ENCODE peak calls at places on chromosomes 5 and 9, in six cellular contexts. Q is neural crest cell, Y is pancreas, O is body of pancreas, J is RWPE2, Z is transverse colon. W is an unnamed sample.

GRCh38 chr9:134644715-134645606 is 3.4 kb downstream of the COL5A1 start:
- DNase-seq in Q (no peak), Y (peak), O (peak), J (peak), Z (peak), W (no peak)

GRCh38 chr9:1434082-1434481 is 383.9 kb downstream of the DMRT2 start:
- DNase-seq in Q (no peak), Y (no peak), O (no peak), J (no peak), Z (no peak), W (no peak)

GRCh38 chr5:164580155-164580554 is 1074.7 kb downstream of the MAT2B start:
- DNase-seq in Q (no peak), Y (no peak), O (no peak), J (no peak), Z (no peak), W (no peak)

GRCh38 chr5:68661237-68661636 is 432.6 kb upstream of the SLC30A5 start:
- DNase-seq in Q (no peak), Y (no peak), O (peak), J (no peak), Z (peak), W (peak)

GRCh38 chr9:38017885-38018186 is 51.2 kb downstream of the SHB start:
- DNase-seq in Q (no peak), Y (no peak), O (no peak), J (no peak), Z (no peak), W (no peak)

GRCh38 chr9:26687421-26687820 is 205.2 kb downstream of the CAAP1 start:
- DNase-seq in Q (no peak), Y (no peak), O (no peak), J (no peak), Z (no peak), W (no peak)

GRCh38 chr5:157481255-157481654 is 21.2 kb downstream of the NIPAL4 start:
- DNase-seq in Q (no peak), Y (no peak), O (no peak), J (no peak), Z (peak), W (no peak)

GRCh38 chr9:112921549-112921948 is 30.9 kb upstream of the SLC46A2 start:
- DNase-seq in Q (no peak), Y (no peak), O (no peak), J (no peak), Z (no peak), W (peak)

GRCh38 chr9:35795701-35796100 is 4.3 kb downstream of the NPR2 start:
- DNase-seq in Q (no peak), Y (no peak), O (no peak), J (no peak), Z (no peak), W (no peak)

GRCh38 chr5:43428034-43428712 is 16.0 kb upstream of the CCL28 start:
- DNase-seq in Q (no peak), Y (peak), O (no peak), J (no peak), Z (no peak), W (no peak)

GRCh38 chr5:132103380-132103951 is 29.9 kb downstream of the CSF2 start:
- DNase-seq in Q (no peak), Y (peak), O (peak), J (peak), Z (peak), W (peak)

GRCh38 chr9:87122947-87123685 is 175.8 kb upstream of the GAS1 start:
- DNase-seq in Q (no peak), Y (no peak), O (no peak), J (peak), Z (no peak), W (no peak)

GRCh38 chr9:27485158-27485557 is 38.9 kb upstream of the IFNK start:
- DNase-seq in Q (no peak), Y (no peak), O (no peak), J (no peak), Z (no peak), W (no peak)

GRCh38 chr9:95511232-95511951 is 5.4 kb downstream of the PTCH1 start:
- DNase-seq in Q (peak), Y (no peak), O (peak), J (peak), Z (peak), W (no peak)

GRCh38 chr9:3873818-3874217 is 348.0 kb upstream of the RFX3 start:
- DNase-seq in Q (no peak), Y (no peak), O (no peak), J (no peak), Z (no peak), W (no peak)

GRCh38 chr5:100840364-100840763 is 62.7 kb downstream of the ST8SIA4 start:
- DNase-seq in Q (no peak), Y (no peak), O (no peak), J (no peak), Z (no peak), W (peak)

GRCh38 chr9:126453156-126453963 is 126.7 kb downstream of the MVB12B start:
- DNase-seq in Q (no peak), Y (no peak), O (no peak), J (no peak), Z (no peak), W (no peak)

GRCh38 chr9:95754533-95755420 is 120.7 kb upstream of the ERCC6L2 start:
- DNase-seq in Q (no peak), Y (no peak), O (no peak), J (no peak), Z (no peak), W (no peak)

GRCh38 chr5:84724683-84725082 is 340.0 kb upstream of the EDIL3 start:
- DNase-seq in Q (no peak), Y (no peak), O (no peak), J (no peak), Z (no peak), W (no peak)

GRCh38 chr5:154296525-154297159 is 106.1 kb downstream of the GALNT10 start:
- DNase-seq in Q (no peak), Y (peak), O (peak), J (no peak), Z (peak), W (peak)

GRCh38 chr5:59390074-59390659 is 503.4 kb downstream of the PDE4D start:
- DNase-seq in Q (peak), Y (no peak), O (peak), J (no peak), Z (no peak), W (peak)

GRCh38 chr5:172543484-172544298 is 89.4 kb upstream of the SH3PXD2B start:
- DNase-seq in Q (no peak), Y (no peak), O (no peak), J (peak), Z (no peak), W (no peak)

GRCh38 chr5:118440496-118440895 is 547.9 kb downstream of the DTWD2 start:
- DNase-seq in Q (no peak), Y (no peak), O (no peak), J (no peak), Z (no peak), W (no peak)

GRCh38 chr9:3235497-3235896 is 290.3 kb downstream of the RFX3 start:
- DNase-seq in Q (no peak), Y (no peak), O (no peak), J (no peak), Z (no peak), W (no peak)

GRCh38 chr9:93205045-93205768 is 21.3 kb downstream of the WNK2 start:
- DNase-seq in Q (no peak), Y (no peak), O (peak), J (peak), Z (no peak), W (no peak)

GRCh38 chr5:20463206-20463605 is 475.2 kb upstream of the CDH18 start:
- DNase-seq in Q (no peak), Y (no peak), O (no peak), J (no peak), Z (no peak), W (no peak)

GRCh38 chr5:75510417-75510835 is 1.0 kb downstream of the CERT1 start:
- DNase-seq in Q (no peak), Y (peak), O (peak), J (no peak), Z (peak), W (no peak)

GRCh38 chr5:142870552-142870951 is 100.4 kb downstream of the ARHGAP26 start:
- DNase-seq in Q (no peak), Y (no peak), O (no peak), J (no peak), Z (no peak), W (no peak)

GRCh38 chr5:142465476-142465875 is 140.7 kb upstream of the SPRY4 start:
- DNase-seq in Q (no peak), Y (no peak), O (no peak), J (no peak), Z (no peak), W (no peak)

GRCh38 chr9:78462616-78463015 is 165.7 kb downstream of the PSAT1 start:
- DNase-seq in Q (no peak), Y (no peak), O (no peak), J (no peak), Z (no peak), W (no peak)

DNA sequence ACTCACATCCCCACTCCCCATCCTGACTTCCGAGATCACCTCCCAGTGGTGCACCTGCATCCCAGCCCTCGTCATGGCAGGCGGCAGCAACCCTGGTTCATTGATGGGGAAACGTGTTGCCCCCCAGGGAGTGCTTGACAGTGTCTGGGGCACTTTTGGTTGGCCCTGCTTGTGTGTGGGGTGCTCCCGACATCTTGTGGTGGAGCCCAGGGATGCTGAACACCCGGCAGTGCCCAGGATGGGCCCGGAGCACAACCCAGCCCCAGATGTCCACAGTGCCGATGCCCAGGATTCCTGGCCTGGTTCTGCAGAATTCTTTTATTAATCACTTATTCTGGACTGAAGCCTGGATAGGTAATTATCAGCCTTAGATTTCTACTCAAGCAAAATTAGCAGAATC is 3.7 kb downstream of the MRPL36 start:
- DNase-seq in Q (no peak), Y (no peak), O (no peak), J (no peak), Z (no peak), W (no peak)
- TF ChIP-seq CTCF in Q (no peak), Y (no peak), O (no peak), J (no peak), Z (no peak), W (no peak)

DNA sequence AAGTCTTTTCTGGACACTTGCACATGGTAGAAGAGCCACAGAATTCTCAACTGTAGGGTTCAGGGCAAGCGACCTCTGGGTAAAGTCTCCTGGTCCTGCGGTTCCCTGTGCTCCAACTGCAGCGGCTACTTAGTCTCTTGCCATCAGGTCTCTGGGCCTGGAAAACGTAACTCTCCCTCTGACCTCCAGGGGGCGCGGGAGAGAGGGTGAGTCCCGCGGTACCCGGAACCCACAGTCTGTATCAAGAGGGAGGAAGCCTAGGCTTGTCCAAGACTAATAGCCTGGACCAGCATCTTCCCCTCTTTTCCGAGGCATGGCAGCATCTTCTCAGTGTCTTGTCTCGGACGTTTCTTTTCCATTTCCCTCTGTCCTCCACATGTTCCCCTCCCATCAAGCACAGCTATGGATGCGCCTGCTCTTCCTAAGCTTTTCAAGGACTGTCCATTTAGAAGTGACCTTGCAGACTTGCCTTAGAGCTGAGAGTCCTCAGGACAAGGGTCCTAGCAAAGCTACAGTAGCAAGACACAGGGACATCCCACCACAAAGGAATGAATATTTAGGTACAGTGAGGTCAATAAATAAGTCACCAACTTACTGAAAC is 59.3 kb downstream of the FSTL4 start:
- DNase-seq in Q (peak), Y (peak), O (peak), J (no peak), Z (peak), W (peak)
- TF ChIP-seq CTCF in Q (peak), Y (peak), O (peak), J (peak), Z (peak), W (peak)

GRCh38 chr9:32578976-32579375 is 6.0 kb upstream of the NDUFB6 start:
- DNase-seq in Q (no peak), Y (no peak), O (no peak), J (no peak), Z (no peak), W (no peak)
- TF ChIP-seq CTCF in Q (no peak), Y (no peak), O (no peak), J (no peak), Z (no peak), W (no peak)

GRCh38 chr5:158810615-158811014 is 289.1 kb downstream of the EBF1 start:
- DNase-seq in Q (no peak), Y (no peak), O (no peak), J (no peak), Z (no peak), W (no peak)

GRCh38 chr5:158813275-158813674 is 286.4 kb downstream of the EBF1 start:
- DNase-seq in Q (no peak), Y (no peak), O (no peak), J (no peak), Z (no peak), W (no peak)

GRCh38 chr5:158811921-158812320 is 287.8 kb downstream of the EBF1 start:
- DNase-seq in Q (no peak), Y (no peak), O (no peak), J (no peak), Z (no peak), W (no peak)

GRCh38 chr5:158812381-158812780 is 287.3 kb downstream of the EBF1 start:
- DNase-seq in Q (no peak), Y (no peak), O (no peak), J (no peak), Z (peak), W (no peak)

GRCh38 chr5:158811350-158811749 is 288.4 kb downstream of the EBF1 start:
- DNase-seq in Q (no peak), Y (no peak), O (no peak), J (no peak), Z (no peak), W (no peak)
- TF ChIP-seq CTCF in Q (no peak), Y (no peak), O (no peak), J (no peak), Z (no peak), W (no peak)

DNA sequence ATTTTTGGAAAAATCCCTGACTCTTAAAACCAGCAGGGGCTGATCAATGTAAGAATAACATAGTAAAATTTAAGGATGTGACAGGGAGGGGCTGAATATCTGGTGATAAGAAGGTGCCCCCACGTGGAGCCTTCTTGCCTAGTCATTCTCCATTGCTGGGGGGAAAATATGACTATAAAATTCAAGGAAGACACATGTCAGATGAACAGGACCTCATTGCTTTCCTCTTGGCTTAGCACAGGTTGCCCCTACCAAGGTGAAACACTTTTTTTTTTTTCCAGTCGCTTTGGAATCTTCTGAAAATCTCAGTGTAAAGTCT is 310.9 kb downstream of the EFNA5 start:
- DNase-seq in Q (no peak), Y (no peak), O (no peak), J (no peak), Z (no peak), W (peak)
- TF ChIP-seq CTCF in Q (no peak), Y (no peak), O (no peak), J (peak), Z (no peak), W (no peak)

DNA sequence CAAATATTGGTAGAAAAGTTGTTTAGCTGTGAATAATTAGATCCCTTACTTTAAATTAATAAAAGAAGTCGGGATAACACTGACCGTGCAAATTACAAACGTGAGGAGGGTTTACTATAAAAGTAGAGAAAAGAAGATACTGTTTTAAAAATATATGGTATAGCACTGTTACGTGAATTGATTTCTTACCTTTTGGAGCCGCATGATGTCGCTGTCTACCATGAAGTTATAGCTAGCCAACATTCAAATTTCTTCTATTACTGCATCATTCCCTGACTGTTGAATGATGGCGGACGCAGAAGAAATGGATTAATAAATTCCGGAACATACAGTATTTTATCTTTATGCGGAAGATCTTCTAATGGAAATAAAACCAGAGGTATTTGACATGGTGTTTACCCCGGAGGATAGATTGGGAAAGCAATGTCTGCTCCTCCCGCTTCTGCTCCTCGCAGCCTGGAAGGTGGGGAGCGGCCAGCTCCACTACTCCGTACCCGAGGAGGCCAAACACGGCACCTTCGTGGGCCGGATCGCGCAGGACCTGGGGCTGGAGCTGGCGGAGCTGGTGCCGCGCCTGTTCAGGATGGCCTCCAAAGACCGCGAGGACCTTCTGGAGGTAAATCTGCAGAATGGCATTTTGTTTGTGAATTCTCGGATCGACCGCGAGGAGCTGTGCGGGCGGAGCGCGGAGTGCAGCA is at the start of gene PCDHA6:
- DNase-seq in Q (no peak), Y (no peak), O (no peak), J (no peak), Z (no peak), W (no peak)
- TF ChIP-seq CTCF in Q (peak), Y (no peak), O (peak), J (peak), Z (no peak), W (no peak)

GRCh38 chr5:96936431-96937221 is 746 bp downstream of the LNPEP start:
- DNase-seq in Q (peak), Y (peak), O (peak), J (peak), Z (peak), W (peak)
- TF ChIP-seq CTCF in Q (no peak), Y (no peak), O (no peak), J (no peak), Z (no peak), W (no peak)

W was measured in Calu3.